ENCODE peak calls at places on chromosomes 11 and 22, in ten cellular contexts. T is HFF-Myc; L is BE2C; D is lower leg skin; K is fibroblast of lung; I is AG10803; U is A549; C is CD8-positive, alpha-beta T cell; J is heart right ventricle; Y is BJ. W is an unnamed sample.

GRCh38 chr11:2767071-2767470 is 67.3 kb upstream of the KCNQ1OT1 start:
- DNase-seq in J (no peak), T (no peak), C (no peak), K (no peak), I (no peak), D (no peak), U (no peak), L (no peak), Y (no peak), W (no peak)

GRCh38 chr11:118290923-118291322 is 13.6 kb upstream of the CD3E start:
- DNase-seq in I (no peak), J (no peak), U (peak; percentile 18), T (no peak), D (no peak), L (no peak), K (no peak), C (peak; percentile 22), Y (no peak), W (no peak)

GRCh38 chr11:78140392-78141077 is 1.1 kb upstream of the ALG8 start:
- DNase-seq in D (peak; percentile 57), Y (no peak), I (no peak), J (no peak), U (no peak), C (no peak), L (no peak), K (no peak), T (no peak), W (no peak)

GRCh38 chr22:46675938-46676337 is 55.8 kb downstream of the GRAMD4 start:
- DNase-seq in T (no peak), D (no peak), K (no peak), I (no peak), L (no peak), Y (no peak), U (no peak), C (no peak), J (no peak), W (no peak)

GRCh38 chr11:116229581-116229980 is 543.2 kb downstream of the BUD13 start:
- DNase-seq in T (no peak), J (no peak), K (no peak), L (no peak), U (no peak), C (no peak), I (no peak), D (no peak), Y (no peak), W (no peak)

GRCh38 chr22:17339095-17339693 is 30.1 kb upstream of the CECR2 start:
- DNase-seq in U (no peak), K (no peak), Y (no peak), C (no peak), D (no peak), T (no peak), L (no peak), J (no peak), I (no peak), W (no peak)

GRCh38 chr11:128453444-128454336 is 133.7 kb downstream of the ETS1 start:
- DNase-seq in U (no peak), L (no peak), K (peak; percentile 90), Y (peak; percentile 95), J (peak; percentile 41), T (peak; percentile 75), D (peak; percentile 94), I (peak; percentile 97), C (no peak), W (peak; percentile 93)

GRCh38 chr11:66950113-66950535 is 8.1 kb downstream of the PC start:
- DNase-seq in J (no peak), Y (no peak), K (peak; percentile 75), D (peak; percentile 88), U (peak; percentile 93), I (peak; percentile 69), C (no peak), L (peak; percentile 89), T (no peak), W (no peak)

GRCh38 chr11:79152511-79152910 is 288.3 kb downstream of the TENM4 start:
- DNase-seq in D (peak; percentile 62), K (no peak), C (no peak), Y (no peak), J (no peak), I (peak; percentile 16), L (no peak), U (no peak), T (no peak), W (no peak)

GRCh38 chr11:131246589-131247164 is 123.7 kb upstream of the NTM start:
- DNase-seq in U (no peak), K (no peak), I (no peak), T (no peak), L (no peak), C (no peak), D (no peak), Y (no peak), J (peak; percentile 41), W (no peak)

GRCh38 chr11:85811624-85812023 is 683 bp upstream of the SYTL2 start:
- DNase-seq in I (no peak), T (no peak), U (no peak), L (no peak), C (no peak), D (no peak), J (no peak), Y (no peak), K (no peak), W (no peak)

GRCh38 chr11:55357560-55358184 is 10.1 kb upstream of the OR4A15 start:
- DNase-seq in U (no peak), I (no peak), K (no peak), C (no peak), D (no peak), Y (no peak), T (no peak), J (no peak), L (no peak), W (no peak)

GRCh38 chr11:33912405-33913361 is 20.8 kb upstream of the LMO2 start:
- DNase-seq in U (peak; percentile 41), C (no peak), K (peak; percentile 87), T (peak; percentile 66), Y (peak; percentile 55), J (no peak), L (no peak), I (peak; percentile 90), D (no peak), W (peak; percentile 61)

GRCh38 chr22:39117585-39118191 is 20.6 kb downstream of the APOBEC3H start:
- DNase-seq in I (peak; percentile 60), L (peak; percentile 68), C (peak; percentile 58), U (peak; percentile 36), Y (no peak), J (no peak), K (peak; percentile 70), T (no peak), D (no peak), W (no peak)

GRCh38 chr11:46677991-46678740 is 22.3 kb downstream of the ARHGAP1 start:
- DNase-seq in L (no peak), J (no peak), Y (no peak), D (no peak), I (no peak), C (no peak), K (no peak), T (no peak), U (no peak), W (no peak)
- TF ChIP-seq CTCF in L (no peak), J (no peak), Y (no peak), D (no peak), I (no peak), C (no peak), K (no peak), T (no peak), U (no peak), W (no peak)

DNA sequence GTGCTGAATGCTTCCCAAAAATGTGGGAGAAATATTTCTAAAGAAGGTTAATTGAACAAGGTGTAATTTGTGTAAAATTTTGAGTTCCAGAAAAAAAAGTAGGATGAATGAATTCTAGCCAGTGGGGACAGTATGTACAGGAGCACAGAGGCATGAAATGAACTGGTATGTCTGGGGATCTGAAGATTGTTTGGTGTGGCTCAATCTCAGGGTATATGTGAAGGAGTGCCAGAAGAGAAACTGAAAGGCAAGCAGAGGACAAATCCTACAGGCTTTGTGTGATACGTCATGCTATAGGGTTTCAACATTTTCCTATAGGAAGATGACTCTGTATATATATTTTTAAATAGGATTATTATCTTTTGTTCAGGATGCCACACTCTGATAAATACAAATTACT is 126.9 kb downstream of the FAM181B start:
- DNase-seq in C (no peak), L (no peak), I (no peak), Y (no peak), D (no peak), U (no peak), T (no peak), K (no peak), J (no peak), W (no peak)
- H3K4me3 ChIP-seq in C (no peak overlapping the region), L (no peak overlapping the region), I (no peak overlapping the region), Y (no peak overlapping the region), D (no peak overlapping the region), U (no peak overlapping the region), T (no peak overlapping the region), K (no peak overlapping the region), J (no peak overlapping the region), W (no peak overlapping the region)

DNA sequence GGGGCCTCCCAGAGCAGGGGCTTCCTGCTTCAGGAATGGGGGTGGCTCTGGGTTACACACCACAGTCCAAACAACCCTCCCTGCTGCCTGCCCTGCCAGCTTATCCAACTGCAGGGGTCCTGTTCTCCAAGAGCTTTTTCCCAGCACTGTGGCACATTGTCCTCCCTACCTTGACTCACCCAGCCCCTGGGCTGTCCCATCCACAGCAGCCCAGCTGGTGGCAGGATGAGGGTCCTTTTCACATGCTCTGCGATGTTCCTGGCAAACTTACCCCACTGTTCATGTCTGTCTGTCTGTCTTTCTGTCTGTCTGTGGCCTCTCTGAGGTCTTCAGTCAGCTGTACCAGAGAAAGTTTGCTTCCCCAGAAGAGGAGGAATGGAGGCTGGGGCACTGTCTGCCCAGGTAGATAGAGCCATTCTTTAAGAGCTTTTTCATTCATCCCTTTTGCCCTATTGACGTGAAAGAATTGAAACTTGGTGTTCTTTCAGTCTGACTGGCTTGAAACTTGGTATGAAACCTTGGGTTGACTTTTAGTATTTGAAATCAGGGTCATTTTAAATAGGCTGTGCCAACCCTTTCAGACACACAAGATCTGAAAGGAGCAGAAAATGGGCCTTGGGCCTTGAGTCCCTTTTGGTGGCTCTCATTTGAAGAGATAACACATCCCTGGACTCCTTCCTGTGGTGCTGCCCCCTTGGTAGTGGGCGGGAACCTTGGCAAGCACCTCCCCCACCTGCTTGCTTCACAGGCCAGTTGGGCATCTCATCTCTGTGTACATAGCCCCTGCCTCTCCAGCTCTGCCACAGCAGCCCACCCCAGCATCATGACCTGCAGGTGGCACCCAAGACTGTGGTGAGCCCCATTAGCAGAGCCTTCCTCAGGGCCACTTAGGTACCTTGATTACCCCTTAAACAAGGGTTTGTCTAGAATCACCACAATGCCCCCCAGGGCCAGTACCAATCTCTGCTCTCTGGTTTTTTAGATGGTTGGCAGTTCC is 74.6 kb upstream of the SUSD2 start:
- DNase-seq in I (no peak), L (no peak), K (peak; percentile 14), U (no peak), D (no peak), Y (no peak), C (peak; percentile 22), J (no peak), T (no peak), W (no peak)
- TF ChIP-seq CTCF in I (peak; percentile 31), L (no peak), K (peak; percentile 27), U (peak; percentile 10), D (no peak), Y (peak; percentile 27), C (no peak), J (peak; percentile 50), T (peak; percentile 10), W (peak; percentile 13)

DNA sequence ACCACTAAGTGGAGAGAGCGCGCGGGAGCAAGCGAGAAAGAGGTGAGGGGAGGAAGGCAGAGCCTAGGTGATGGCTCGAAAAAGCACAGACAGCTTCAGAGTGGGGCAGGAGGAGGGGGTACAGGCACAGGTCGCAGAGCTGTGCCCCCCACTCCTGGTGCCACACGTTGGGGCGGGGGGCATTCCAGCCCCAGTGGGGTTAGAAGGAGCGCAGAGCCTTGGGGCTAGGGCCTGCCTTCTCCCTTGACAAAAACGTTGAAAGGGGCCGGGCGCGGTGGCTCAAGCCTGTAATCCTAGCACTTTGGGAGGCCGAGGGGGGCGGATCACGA is 41.6 kb upstream of the ISX start:
- DNase-seq in L (no peak), U (no peak), Y (no peak), C (no peak), J (no peak), K (no peak), T (no peak), I (no peak), D (peak; percentile 40), W (no peak)
- H3K4me3 ChIP-seq in L (no peak overlapping the region), U (no peak overlapping the region), Y (no peak overlapping the region), C (no peak overlapping the region), J (no peak overlapping the region), K (no peak overlapping the region), T (no peak overlapping the region), I (no peak overlapping the region), D (no peak overlapping the region), W (no peak overlapping the region)

W was measured in AG04449.